ENCODE peak calls at places on chromosomes 12 and 14, in ten cellular contexts. One of them, this sample, is unnamed.

GRCh38 chr12:3117144-3117581 is 40.0 kb downstream of the TSPAN9 start:
- DNase-seq in lower lobe of right lung: no peak
- DNase-seq in A673: peak; percentile 33
- DNase-seq in endothelial cell of umbilical vein: peak; percentile 69
- DNase-seq in neural progenitor cell: no peak
- DNase-seq in HCT116: no peak
- DNase-seq in HL-60: no peak
- DNase-seq in cardiac muscle cell: no peak
- DNase-seq in Panc1: no peak
- DNase-seq in heart left ventricle: peak; percentile 41
- DNase-seq in this sample: no peak

GRCh38 chr14:103742499-103743255 is 27.1 kb downstream of the ZFYVE21 start:
- DNase-seq in lower lobe of right lung: no peak
- DNase-seq in A673: no peak
- DNase-seq in endothelial cell of umbilical vein: no peak
- DNase-seq in neural progenitor cell: no peak
- DNase-seq in HCT116: no peak
- DNase-seq in HL-60: no peak
- DNase-seq in cardiac muscle cell: no peak
- DNase-seq in Panc1: no peak
- DNase-seq in heart left ventricle: no peak
- DNase-seq in this sample: no peak

GRCh38 chr14:101559624-101560533 is 1.4 kb upstream of the DIO3 start:
- DNase-seq in lower lobe of right lung: peak; percentile 40
- DNase-seq in A673: no peak
- DNase-seq in endothelial cell of umbilical vein: no peak
- DNase-seq in neural progenitor cell: peak; percentile 84
- DNase-seq in HCT116: no peak
- DNase-seq in HL-60: no peak
- DNase-seq in cardiac muscle cell: peak; percentile 59
- DNase-seq in Panc1: no peak
- DNase-seq in heart left ventricle: no peak
- DNase-seq in this sample: no peak

GRCh38 chr12:26629864-26630263 is 203.1 kb downstream of the ITPR2 start:
- DNase-seq in lower lobe of right lung: no peak
- DNase-seq in A673: peak; percentile 12
- DNase-seq in endothelial cell of umbilical vein: peak; percentile 61
- DNase-seq in neural progenitor cell: peak; percentile 30
- DNase-seq in HCT116: no peak
- DNase-seq in HL-60: no peak
- DNase-seq in cardiac muscle cell: no peak
- DNase-seq in Panc1: no peak
- DNase-seq in heart left ventricle: no peak
- DNase-seq in this sample: no peak

GRCh38 chr12:83690465-83690864 is 1003.8 kb downstream of the TMTC2 start:
- DNase-seq in lower lobe of right lung: no peak
- DNase-seq in A673: no peak
- DNase-seq in endothelial cell of umbilical vein: no peak
- DNase-seq in neural progenitor cell: no peak
- DNase-seq in HCT116: no peak
- DNase-seq in HL-60: no peak
- DNase-seq in cardiac muscle cell: no peak
- DNase-seq in Panc1: no peak
- DNase-seq in heart left ventricle: no peak
- DNase-seq in this sample: no peak

GRCh38 chr12:132281021-132281420 is 48.4 kb downstream of the GALNT9 start:
- DNase-seq in lower lobe of right lung: peak; percentile 21
- DNase-seq in A673: no peak
- DNase-seq in endothelial cell of umbilical vein: no peak
- DNase-seq in neural progenitor cell: no peak
- DNase-seq in HCT116: no peak
- DNase-seq in HL-60: no peak
- DNase-seq in cardiac muscle cell: no peak
- DNase-seq in Panc1: no peak
- DNase-seq in heart left ventricle: no peak
- DNase-seq in this sample: no peak

GRCh38 chr12:106288510-106289195 is 13.9 kb upstream of the TCP11L2 start:
- DNase-seq in lower lobe of right lung: no peak
- DNase-seq in A673: peak; percentile 44
- DNase-seq in endothelial cell of umbilical vein: peak; percentile 69
- DNase-seq in neural progenitor cell: no peak
- DNase-seq in HCT116: peak; percentile 76
- DNase-seq in HL-60: peak; percentile 20
- DNase-seq in cardiac muscle cell: no peak
- DNase-seq in Panc1: no peak
- DNase-seq in heart left ventricle: no peak
- DNase-seq in this sample: peak; percentile 84

GRCh38 chr14:98112211-98112780 is 1159.7 kb downstream of the BCL11B start:
- DNase-seq in lower lobe of right lung: no peak
- DNase-seq in A673: no peak
- DNase-seq in endothelial cell of umbilical vein: no peak
- DNase-seq in neural progenitor cell: peak; percentile 36
- DNase-seq in HCT116: no peak
- DNase-seq in HL-60: no peak
- DNase-seq in cardiac muscle cell: no peak
- DNase-seq in Panc1: no peak
- DNase-seq in heart left ventricle: no peak
- DNase-seq in this sample: no peak

GRCh38 chr14:101980251-101980650 is 15.9 kb downstream of the DYNC1H1 start:
- DNase-seq in lower lobe of right lung: no peak
- DNase-seq in A673: no peak
- DNase-seq in endothelial cell of umbilical vein: no peak
- DNase-seq in neural progenitor cell: no peak
- DNase-seq in HCT116: no peak
- DNase-seq in HL-60: no peak
- DNase-seq in cardiac muscle cell: no peak
- DNase-seq in Panc1: no peak
- DNase-seq in heart left ventricle: no peak
- DNase-seq in this sample: no peak

GRCh38 chr12:754238-754816 is 1.9 kb downstream of the WNK1 start:
- DNase-seq in lower lobe of right lung: no peak
- DNase-seq in A673: peak; percentile 17
- DNase-seq in endothelial cell of umbilical vein: peak; percentile 37
- DNase-seq in neural progenitor cell: peak; percentile 4
- DNase-seq in HCT116: no peak
- DNase-seq in HL-60: peak; percentile 7
- DNase-seq in cardiac muscle cell: peak; percentile 11
- DNase-seq in Panc1: no peak
- DNase-seq in heart left ventricle: peak; percentile 43
- DNase-seq in this sample: no peak

DNA sequence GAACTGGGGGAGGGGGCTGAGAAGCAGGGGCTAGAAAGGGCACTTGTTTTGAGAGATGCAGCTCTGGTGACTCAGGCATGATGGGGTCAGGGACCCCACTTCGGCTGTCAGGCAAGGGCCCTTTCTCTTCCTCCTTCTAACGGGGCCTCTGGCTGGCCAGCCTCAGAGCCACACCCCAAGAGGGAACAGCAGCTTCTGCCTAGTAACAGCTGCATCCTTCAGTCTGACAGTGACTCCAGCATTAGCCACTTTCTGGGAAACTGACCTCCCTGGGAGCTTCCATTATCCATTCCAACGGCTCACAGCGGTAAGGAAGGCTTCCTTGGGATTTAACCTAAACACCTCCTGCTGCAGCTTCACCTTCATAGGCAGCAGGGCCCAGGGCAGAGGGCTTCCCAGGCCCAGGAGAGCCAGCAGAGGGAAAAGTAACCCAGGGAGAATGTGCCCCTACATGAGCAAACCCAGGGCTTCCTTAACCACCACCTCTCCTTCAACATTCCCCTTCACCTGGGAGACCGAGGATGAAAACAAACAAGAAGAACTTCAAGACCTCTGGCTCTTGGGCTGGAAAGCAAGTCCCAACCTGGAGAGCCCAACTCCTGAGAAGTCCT is 2.7 kb downstream of the NCKAP5L start:
- DNase-seq in lower lobe of right lung: peak; percentile 75
- DNase-seq in A673: no peak
- DNase-seq in endothelial cell of umbilical vein: no peak
- DNase-seq in neural progenitor cell: peak; percentile 37
- DNase-seq in HCT116: no peak
- DNase-seq in HL-60: peak; percentile 71
- DNase-seq in cardiac muscle cell: no peak
- DNase-seq in Panc1: no peak
- DNase-seq in heart left ventricle: peak; percentile 71
- DNase-seq in this sample: no peak
- H3K27ac ChIP-seq in lower lobe of right lung: peak overlapping the region; percentile 73
- H3K27ac ChIP-seq in A673: no peak overlapping the region
- H3K27ac ChIP-seq in endothelial cell of umbilical vein: peak overlapping the region; percentile 72
- H3K27ac ChIP-seq in neural progenitor cell: no peak overlapping the region
- H3K27ac ChIP-seq in HCT116: no peak overlapping the region
- H3K27ac ChIP-seq in HL-60: peak overlapping the region; percentile 47
- H3K27ac ChIP-seq in cardiac muscle cell: no peak overlapping the region
- H3K27ac ChIP-seq in Panc1: no peak overlapping the region
- H3K27ac ChIP-seq in heart left ventricle: peak overlapping the region; percentile 99
- H3K27ac ChIP-seq in this sample: peak overlapping the region; percentile 80

GRCh38 chr12:101881228-101881627 is 3.8 kb downstream of the DRAM1 start:
- DNase-seq in lower lobe of right lung: no peak
- DNase-seq in A673: no peak
- DNase-seq in endothelial cell of umbilical vein: no peak
- DNase-seq in neural progenitor cell: no peak
- DNase-seq in HCT116: no peak
- DNase-seq in HL-60: no peak
- DNase-seq in cardiac muscle cell: no peak
- DNase-seq in Panc1: no peak
- DNase-seq in heart left ventricle: no peak
- DNase-seq in this sample: no peak

GRCh38 chr12:101880769-101881168 is 3.4 kb downstream of the DRAM1 start:
- DNase-seq in lower lobe of right lung: no peak
- DNase-seq in A673: no peak
- DNase-seq in endothelial cell of umbilical vein: no peak
- DNase-seq in neural progenitor cell: no peak
- DNase-seq in HCT116: no peak
- DNase-seq in HL-60: no peak
- DNase-seq in cardiac muscle cell: no peak
- DNase-seq in Panc1: no peak
- DNase-seq in heart left ventricle: no peak
- DNase-seq in this sample: no peak

GRCh38 chr12:101875112-101875961 is 2.0 kb upstream of the DRAM1 start:
- DNase-seq in lower lobe of right lung: no peak
- DNase-seq in A673: peak; percentile 82
- DNase-seq in endothelial cell of umbilical vein: peak; percentile 94
- DNase-seq in neural progenitor cell: no peak
- DNase-seq in HCT116: no peak
- DNase-seq in HL-60: no peak
- DNase-seq in cardiac muscle cell: no peak
- DNase-seq in Panc1: no peak
- DNase-seq in heart left ventricle: no peak
- DNase-seq in this sample: no peak

GRCh38 chr12:101877816-101878811 is 734 bp downstream of the DRAM1 start:
- DNase-seq in lower lobe of right lung: no peak
- DNase-seq in A673: peak; percentile 35
- DNase-seq in endothelial cell of umbilical vein: peak; percentile 58
- DNase-seq in neural progenitor cell: no peak
- DNase-seq in HCT116: no peak
- DNase-seq in HL-60: no peak
- DNase-seq in cardiac muscle cell: peak; percentile 1
- DNase-seq in Panc1: no peak
- DNase-seq in heart left ventricle: peak; percentile 32
- DNase-seq in this sample: no peak

DNA sequence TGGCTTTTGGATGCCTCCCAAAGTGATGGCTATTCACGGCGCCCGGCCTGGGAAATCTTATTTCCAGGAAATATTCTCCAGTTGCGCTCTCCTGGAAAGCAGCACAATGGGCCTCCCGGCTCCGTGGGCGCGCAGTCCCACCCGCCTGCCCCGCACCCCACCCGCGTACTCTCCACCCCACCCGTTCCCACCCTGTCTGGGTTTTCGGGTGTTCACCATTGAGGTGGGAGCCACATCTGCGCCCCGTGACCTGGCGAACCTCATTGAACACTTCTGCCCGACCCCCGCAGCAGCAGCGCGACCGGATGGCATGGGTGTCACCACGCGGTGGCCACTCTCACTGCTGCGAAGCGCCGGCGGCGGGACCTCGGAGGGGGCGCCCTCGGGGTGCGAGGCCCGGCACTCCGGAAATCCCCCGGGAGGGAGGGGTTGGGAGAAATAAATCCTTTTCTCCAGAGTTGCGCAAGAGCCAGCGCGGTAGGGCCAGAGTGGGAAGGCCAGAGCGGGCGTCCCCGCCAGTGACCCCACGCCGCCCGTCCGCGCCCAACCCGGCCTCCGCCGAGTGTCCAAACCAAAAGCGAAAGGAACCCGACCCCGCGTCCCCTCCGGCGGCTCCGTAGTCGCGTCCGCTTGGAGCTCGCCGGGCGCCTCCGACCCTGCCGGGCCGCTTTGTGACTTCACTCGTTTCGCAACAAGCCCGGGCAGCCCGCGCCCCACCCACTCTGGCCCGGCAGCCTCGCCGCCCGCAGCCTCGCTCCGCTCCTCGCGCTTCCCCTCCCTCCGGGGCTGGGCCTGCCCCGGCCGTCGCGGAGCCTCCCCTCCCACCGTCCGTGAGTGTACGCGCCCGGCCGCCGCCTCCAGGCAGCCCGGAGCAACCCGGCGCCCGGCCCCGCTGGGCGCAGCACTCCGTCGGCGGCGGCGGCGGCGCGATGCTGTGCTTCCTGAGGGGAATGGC is at the start of gene DRAM1:
- DNase-seq in lower lobe of right lung: peak; percentile 97
- DNase-seq in A673: peak; percentile 88
- DNase-seq in endothelial cell of umbilical vein: peak; percentile 88
- DNase-seq in neural progenitor cell: peak; percentile 86
- DNase-seq in HCT116: peak; percentile 56
- DNase-seq in HL-60: peak; percentile 89
- DNase-seq in cardiac muscle cell: peak; percentile 76
- DNase-seq in Panc1: no peak
- DNase-seq in heart left ventricle: peak; percentile 92
- DNase-seq in this sample: peak; percentile 71
- TF ChIP-seq CTCF in lower lobe of right lung: no peak
- TF ChIP-seq CTCF in A673: no peak
- TF ChIP-seq CTCF in endothelial cell of umbilical vein: no peak
- TF ChIP-seq CTCF in neural progenitor cell: peak; percentile 25
- TF ChIP-seq CTCF in HCT116: no peak
- TF ChIP-seq CTCF in HL-60: no peak
- TF ChIP-seq CTCF in cardiac muscle cell: no peak
- TF ChIP-seq CTCF in Panc1: no peak
- TF ChIP-seq CTCF in heart left ventricle: no peak
- TF ChIP-seq CTCF in this sample: no peak

GRCh38 chr12:59803735-59804134 is 207.9 kb downstream of the SLC16A7 start:
- DNase-seq in lower lobe of right lung: no peak
- DNase-seq in A673: no peak
- DNase-seq in endothelial cell of umbilical vein: no peak
- DNase-seq in neural progenitor cell: no peak
- DNase-seq in HCT116: no peak
- DNase-seq in HL-60: no peak
- DNase-seq in cardiac muscle cell: no peak
- DNase-seq in Panc1: no peak
- DNase-seq in heart left ventricle: no peak
- DNase-seq in this sample: no peak
- H3K4me3 ChIP-seq in lower lobe of right lung: no peak overlapping the region
- H3K4me3 ChIP-seq in A673: no peak overlapping the region
- H3K4me3 ChIP-seq in endothelial cell of umbilical vein: no peak overlapping the region
- H3K4me3 ChIP-seq in neural progenitor cell: no peak overlapping the region
- H3K4me3 ChIP-seq in HCT116: no peak overlapping the region
- H3K4me3 ChIP-seq in HL-60: no peak overlapping the region
- H3K4me3 ChIP-seq in cardiac muscle cell: no peak overlapping the region
- H3K4me3 ChIP-seq in Panc1: peak overlapping the region; percentile 41
- H3K4me3 ChIP-seq in heart left ventricle: no peak overlapping the region
- H3K4me3 ChIP-seq in this sample: no peak overlapping the region

DNA sequence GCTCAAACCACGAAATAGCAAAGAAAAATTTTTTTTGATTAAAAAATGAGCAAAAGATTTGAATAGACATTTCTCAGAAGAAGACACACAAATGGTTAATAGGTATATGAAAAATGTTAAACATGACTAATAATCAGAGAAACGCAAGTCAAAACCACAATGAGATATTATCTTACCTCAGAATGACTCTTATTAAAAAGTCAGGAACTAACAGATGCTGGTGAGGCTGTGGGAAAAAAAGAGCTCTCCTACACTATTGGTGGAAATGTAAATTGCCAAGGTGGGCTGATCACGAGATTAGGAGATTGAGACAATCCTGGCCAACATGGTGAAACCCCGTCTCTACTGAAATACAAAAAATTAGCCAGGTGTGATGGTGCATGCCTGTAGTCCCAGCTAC is 315.5 kb upstream of the FLRT2 start:
- DNase-seq in lower lobe of right lung: no peak
- DNase-seq in A673: no peak
- DNase-seq in endothelial cell of umbilical vein: no peak
- DNase-seq in neural progenitor cell: no peak
- DNase-seq in HCT116: no peak
- DNase-seq in HL-60: no peak
- DNase-seq in cardiac muscle cell: no peak
- DNase-seq in Panc1: no peak
- DNase-seq in heart left ventricle: no peak
- DNase-seq in this sample: no peak
- H3K27ac ChIP-seq in lower lobe of right lung: no peak overlapping the region
- H3K27ac ChIP-seq in A673: no peak overlapping the region
- H3K27ac ChIP-seq in endothelial cell of umbilical vein: no peak overlapping the region
- H3K27ac ChIP-seq in neural progenitor cell: no peak overlapping the region
- H3K27ac ChIP-seq in HCT116: no peak overlapping the region
- H3K27ac ChIP-seq in HL-60: no peak overlapping the region
- H3K27ac ChIP-seq in cardiac muscle cell: no peak overlapping the region
- H3K27ac ChIP-seq in Panc1: no peak overlapping the region
- H3K27ac ChIP-seq in heart left ventricle: no peak overlapping the region
- H3K27ac ChIP-seq in this sample: no peak overlapping the region

This sample was measured in AG04450.